ENCODE peak calls at places on chromosomes 13 and 19, in six cellular contexts. V is MCF 10A, R is fibroblast of mammary gland, S is AG09309, A is ascending aorta, K is mesothelial cell of epicardium. U is an unnamed sample.

GRCh38 chr13:44967656-44968451 is 21.4 kb downstream of the NUFIP1 start:
- DNase-seq in R (peak), A (no peak), S (no peak), V (peak), K (no peak), U (no peak)

GRCh38 chr13:114339779-114340534 is 25.7 kb downstream of the CHAMP1 start:
- DNase-seq in K (no peak), V (peak), A (no peak), R (peak), S (no peak), U (no peak)

GRCh38 chr19:20423381-20424207 is 142.0 kb downstream of the ZNF737 start:
- DNase-seq in K (no peak), V (no peak), R (peak), S (no peak), A (peak), U (peak)

GRCh38 chr19:27765912-27766725 is 1446.8 kb downstream of the UQCRFS1 start:
- DNase-seq in A (peak), R (no peak), S (no peak), K (no peak), V (no peak), U (no peak)

GRCh38 chr19:18469245-18470107 is 31.5 kb upstream of the ISYNA1 start:
- DNase-seq in S (no peak), R (peak), A (peak), V (peak), K (no peak), U (peak)

GRCh38 chr13:39565036-39565949 is 37.7 kb downstream of the LHFPL6 start:
- DNase-seq in S (peak), R (peak), V (peak), A (peak), K (no peak), U (no peak)

GRCh38 chr19:53982611-53983010 is 8.8 kb upstream of the CACNG6 start:
- DNase-seq in A (no peak), K (no peak), R (no peak), V (no peak), S (no peak), U (peak)

GRCh38 chr13:74200081-74200480 is 65.9 kb upstream of the KLF12 start:
- DNase-seq in A (no peak), K (no peak), V (no peak), S (no peak), R (no peak), U (no peak)

GRCh38 chr13:39954476-39954875 is 299.0 kb downstream of the COG6 start:
- DNase-seq in S (no peak), R (no peak), A (no peak), V (no peak), K (no peak), U (no peak)

GRCh38 chr13:98921786-98922185 is 56.1 kb downstream of the DOCK9 start:
- DNase-seq in A (no peak), K (no peak), S (no peak), R (no peak), V (no peak), U (no peak)

GRCh38 chr13:99992912-99993311 is 11.3 kb downstream of the ZIC2 start:
- DNase-seq in S (no peak), A (no peak), R (no peak), V (peak), K (no peak), U (no peak)

GRCh38 chr13:113216165-113217056 is 7.0 kb downstream of the CUL4A start:
- DNase-seq in A (peak), K (no peak), R (peak), S (no peak), V (peak), U (no peak)

GRCh38 chr13:109370486-109370885 is 415.9 kb downstream of the IRS2 start:
- DNase-seq in A (no peak), R (no peak), V (no peak), S (no peak), K (no peak), U (no peak)

GRCh38 chr13:109410868-109411267 is 375.5 kb downstream of the IRS2 start:
- DNase-seq in A (no peak), S (no peak), R (no peak), V (no peak), K (no peak), U (no peak)

GRCh38 chr13:45194081-45194939 is 6.5 kb downstream of the KCTD4 start:
- DNase-seq in R (peak), A (peak), S (no peak), K (no peak), V (peak), U (no peak)

GRCh38 chr13:40624338-40624737 is 42.1 kb downstream of the FOXO1 start:
- DNase-seq in R (peak), A (no peak), V (no peak), K (no peak), S (peak), U (no peak)

GRCh38 chr13:40340368-40341085 is 325.9 kb downstream of the FOXO1 start:
- DNase-seq in V (peak), K (no peak), R (no peak), S (no peak), A (peak), U (no peak)

GRCh38 chr13:109646423-109646822 is 140.0 kb downstream of the IRS2 start:
- DNase-seq in K (no peak), A (no peak), S (no peak), V (no peak), R (no peak), U (no peak)

GRCh38 chr13:50616101-50616500 is 227.4 kb downstream of the DLEU7 start:
- DNase-seq in R (peak), S (no peak), K (no peak), A (no peak), V (no peak), U (no peak)

GRCh38 chr19:21322528-21322927 is 6.7 kb downstream of the ZNF708 start:
- DNase-seq in R (peak), A (no peak), V (no peak), K (no peak), S (no peak), U (no peak)

GRCh38 chr19:8545743-8546142 is 31.5 kb downstream of the MYO1F start:
- DNase-seq in V (no peak), R (no peak), A (no peak), S (no peak), K (no peak), U (no peak)

GRCh38 chr13:30111810-30112209 is 195.5 kb downstream of the KATNAL1 start:
- DNase-seq in V (peak), S (no peak), A (no peak), R (no peak), K (no peak), U (no peak)
- TF ChIP-seq CTCF in V (no peak), S (peak), A (no peak), R (peak), K (no peak), U (peak)

DNA sequence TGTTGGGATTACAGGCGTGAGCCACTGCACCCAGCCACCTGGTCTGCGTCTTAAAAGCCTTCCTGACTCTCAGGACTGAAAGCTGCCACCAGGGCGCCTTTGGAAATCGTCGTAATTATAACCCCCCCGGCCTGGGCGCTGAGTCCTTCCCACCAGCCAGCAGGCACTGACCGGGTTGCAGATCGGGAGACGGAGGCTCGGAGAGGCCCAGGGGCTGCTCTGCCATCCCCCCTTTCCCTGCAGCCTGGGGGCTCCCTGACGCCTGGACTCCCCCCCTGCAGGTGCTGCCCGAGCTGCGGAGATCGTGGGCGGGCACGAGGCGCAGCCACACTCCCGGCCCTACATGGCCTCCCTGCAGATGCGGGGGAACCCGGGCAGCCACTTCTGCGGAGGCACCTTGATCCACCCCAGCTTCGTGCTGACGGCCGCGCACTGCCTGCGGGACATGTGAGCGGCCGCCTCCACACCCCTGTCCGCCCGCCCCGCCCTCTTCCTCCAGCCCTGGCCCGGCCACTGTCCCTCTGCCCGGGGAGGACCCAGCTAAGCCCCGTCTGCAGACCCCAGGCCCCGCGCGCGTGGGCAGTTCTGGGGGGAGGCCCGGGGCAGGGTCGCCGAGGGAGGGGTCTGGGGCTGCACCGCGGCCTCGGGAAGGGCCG is 2.5 kb downstream of the PRTN3 start:
- DNase-seq in V (peak), A (no peak), K (no peak), S (no peak), R (no peak), U (no peak)
- TF ChIP-seq CTCF in V (no peak), A (no peak), K (no peak), S (no peak), R (no peak), U (peak)

DNA sequence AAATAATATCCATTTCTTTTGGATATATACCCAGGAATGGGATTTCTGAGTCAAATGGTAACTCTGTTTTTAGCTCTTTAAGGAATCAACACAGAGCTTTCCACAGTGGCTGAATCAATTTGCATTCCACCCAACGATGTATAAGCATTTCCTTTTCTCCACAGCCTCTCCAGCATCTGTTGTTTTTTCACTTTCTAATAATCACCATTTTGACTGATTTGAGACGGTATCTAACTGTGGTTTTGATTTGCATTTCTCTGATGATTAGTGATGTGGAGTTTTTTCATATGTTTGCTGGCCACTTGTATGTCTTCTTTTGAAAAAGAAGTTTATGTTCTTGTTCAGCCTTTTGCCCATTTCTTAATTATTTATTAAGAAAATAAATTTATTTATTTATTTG is 352.2 kb upstream of the OBI1 start:
- DNase-seq in K (no peak), A (no peak), R (no peak), V (no peak), S (no peak), U (no peak)
- TF ChIP-seq CTCF in K (no peak), A (no peak), R (no peak), V (no peak), S (no peak), U (no peak)

DNA sequence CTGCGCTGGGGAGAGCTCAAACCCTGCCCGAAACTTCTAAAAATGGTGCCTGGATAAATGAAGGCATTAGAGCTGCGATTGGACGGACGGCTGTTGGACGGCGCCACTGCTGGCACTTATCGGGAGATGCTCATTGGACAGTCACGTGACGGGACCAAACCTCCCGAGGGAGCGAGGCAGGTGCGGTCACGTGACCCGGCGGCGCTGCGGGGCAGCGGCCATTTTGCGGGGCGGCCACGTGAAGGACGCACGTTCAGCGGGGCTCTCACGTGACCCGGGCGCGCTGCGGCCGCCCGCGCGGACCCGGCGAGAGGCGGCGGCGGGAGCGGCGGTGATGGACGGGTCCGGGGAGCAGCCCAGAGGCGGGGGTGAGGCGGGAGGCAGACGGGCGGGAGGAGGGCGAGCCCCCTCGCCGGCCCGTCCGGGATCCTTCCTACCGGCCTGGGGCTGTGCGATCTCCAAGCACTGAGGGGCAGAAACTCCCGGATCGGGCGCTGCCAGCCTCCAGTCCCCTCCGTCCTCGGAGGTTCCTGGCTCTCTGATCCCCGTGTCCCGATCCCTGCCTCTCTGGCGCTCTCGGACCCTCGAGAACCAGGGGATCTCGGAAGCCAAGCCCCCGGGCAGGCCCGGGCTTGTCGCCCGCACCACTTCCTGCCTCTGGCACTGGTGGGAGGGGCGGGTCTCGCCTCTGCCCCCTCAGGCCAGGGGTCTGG is at the start of gene BAX:
- DNase-seq in A (peak), R (peak), K (peak), V (peak), S (peak), U (peak)
- TF ChIP-seq CTCF in A (no peak), R (no peak), K (no peak), V (no peak), S (no peak), U (no peak)